ENCODE peak calls at places on chromosomes 6 and 20, in ten cellular contexts. One of them, this sample, is unnamed.

GRCh38 chr20:58751956-58752355 is 59.4 kb downstream of the NPEPL1 start:
- DNase-seq in hepatocyte: no peak
- DNase-seq in GM10248: no peak
- DNase-seq in vagina: no peak
- DNase-seq in HCT116: no peak
- DNase-seq in H9: no peak
- DNase-seq in GM23338: no peak
- DNase-seq in A673: no peak
- DNase-seq in left ventricle myocardium inferior: no peak
- DNase-seq in psoas muscle: no peak
- DNase-seq in this sample: no peak

GRCh38 chr6:152863618-152864326 is 113.2 kb downstream of the VIP start:
- DNase-seq in hepatocyte: peak
- DNase-seq in GM10248: peak
- DNase-seq in vagina: no peak
- DNase-seq in HCT116: peak
- DNase-seq in H9: peak
- DNase-seq in GM23338: peak
- DNase-seq in A673: peak
- DNase-seq in left ventricle myocardium inferior: peak
- DNase-seq in psoas muscle: no peak
- DNase-seq in this sample: peak

GRCh38 chr20:49100934-49101333 is 54.8 kb downstream of the CSE1L start:
- DNase-seq in hepatocyte: no peak
- DNase-seq in GM10248: no peak
- DNase-seq in vagina: no peak
- DNase-seq in HCT116: no peak
- DNase-seq in H9: no peak
- DNase-seq in GM23338: no peak
- DNase-seq in A673: no peak
- DNase-seq in left ventricle myocardium inferior: no peak
- DNase-seq in psoas muscle: no peak
- DNase-seq in this sample: no peak

GRCh38 chr20:41058007-41058673 is 29.5 kb downstream of the TOP1 start:
- DNase-seq in hepatocyte: peak
- DNase-seq in GM10248: no peak
- DNase-seq in vagina: no peak
- DNase-seq in HCT116: peak
- DNase-seq in H9: no peak
- DNase-seq in GM23338: no peak
- DNase-seq in A673: peak
- DNase-seq in left ventricle myocardium inferior: no peak
- DNase-seq in psoas muscle: no peak
- DNase-seq in this sample: no peak

GRCh38 chr20:44073011-44073674 is 113.8 kb downstream of the JPH2 start:
- DNase-seq in hepatocyte: no peak
- DNase-seq in GM10248: no peak
- DNase-seq in vagina: peak
- DNase-seq in HCT116: no peak
- DNase-seq in H9: no peak
- DNase-seq in GM23338: no peak
- DNase-seq in A673: no peak
- DNase-seq in left ventricle myocardium inferior: no peak
- DNase-seq in psoas muscle: peak
- DNase-seq in this sample: no peak

GRCh38 chr20:18056174-18057105 is 1.3 kb downstream of the OVOL2 start:
- DNase-seq in hepatocyte: peak
- DNase-seq in GM10248: peak
- DNase-seq in vagina: no peak
- DNase-seq in HCT116: no peak
- DNase-seq in H9: peak
- DNase-seq in GM23338: peak
- DNase-seq in A673: peak
- DNase-seq in left ventricle myocardium inferior: no peak
- DNase-seq in psoas muscle: no peak
- DNase-seq in this sample: peak

GRCh38 chr6:137949686-137950390 is 82.8 kb downstream of the TNFAIP3 start:
- DNase-seq in hepatocyte: no peak
- DNase-seq in GM10248: no peak
- DNase-seq in vagina: no peak
- DNase-seq in HCT116: no peak
- DNase-seq in H9: no peak
- DNase-seq in GM23338: no peak
- DNase-seq in A673: no peak
- DNase-seq in left ventricle myocardium inferior: no peak
- DNase-seq in psoas muscle: no peak
- DNase-seq in this sample: no peak

GRCh38 chr6:3400162-3400561 is 56.7 kb downstream of the SLC22A23 start:
- DNase-seq in hepatocyte: no peak
- DNase-seq in GM10248: no peak
- DNase-seq in vagina: no peak
- DNase-seq in HCT116: no peak
- DNase-seq in H9: no peak
- DNase-seq in GM23338: no peak
- DNase-seq in A673: no peak
- DNase-seq in left ventricle myocardium inferior: no peak
- DNase-seq in psoas muscle: no peak
- DNase-seq in this sample: no peak

GRCh38 chr6:126182650-126183311 is 157.1 kb upstream of the CENPW start:
- DNase-seq in hepatocyte: no peak
- DNase-seq in GM10248: no peak
- DNase-seq in vagina: no peak
- DNase-seq in HCT116: peak
- DNase-seq in H9: no peak
- DNase-seq in GM23338: peak
- DNase-seq in A673: no peak
- DNase-seq in left ventricle myocardium inferior: no peak
- DNase-seq in psoas muscle: no peak
- DNase-seq in this sample: no peak

GRCh38 chr6:154319231-154319858 is 37.3 kb downstream of the IPCEF1 start:
- DNase-seq in hepatocyte: peak
- DNase-seq in GM10248: no peak
- DNase-seq in vagina: no peak
- DNase-seq in HCT116: no peak
- DNase-seq in H9: no peak
- DNase-seq in GM23338: no peak
- DNase-seq in A673: peak
- DNase-seq in left ventricle myocardium inferior: no peak
- DNase-seq in psoas muscle: no peak
- DNase-seq in this sample: no peak

GRCh38 chr20:33419140-33419974 is 18.0 kb upstream of the CDK5RAP1 start:
- DNase-seq in hepatocyte: peak
- DNase-seq in GM10248: no peak
- DNase-seq in vagina: no peak
- DNase-seq in HCT116: no peak
- DNase-seq in H9: no peak
- DNase-seq in GM23338: no peak
- DNase-seq in A673: no peak
- DNase-seq in left ventricle myocardium inferior: peak
- DNase-seq in psoas muscle: peak
- DNase-seq in this sample: no peak

GRCh38 chr6:33934726-33935270 is 131.0 kb upstream of the MLN start:
- DNase-seq in hepatocyte: no peak
- DNase-seq in GM10248: no peak
- DNase-seq in vagina: no peak
- DNase-seq in HCT116: no peak
- DNase-seq in H9: no peak
- DNase-seq in GM23338: no peak
- DNase-seq in A673: no peak
- DNase-seq in left ventricle myocardium inferior: no peak
- DNase-seq in psoas muscle: no peak
- DNase-seq in this sample: no peak

GRCh38 chr20:20797521-20798310 is 85.3 kb upstream of the RALGAPA2 start:
- DNase-seq in hepatocyte: no peak
- DNase-seq in GM10248: no peak
- DNase-seq in vagina: no peak
- DNase-seq in HCT116: no peak
- DNase-seq in H9: no peak
- DNase-seq in GM23338: no peak
- DNase-seq in A673: no peak
- DNase-seq in left ventricle myocardium inferior: no peak
- DNase-seq in psoas muscle: no peak
- DNase-seq in this sample: no peak

DNA sequence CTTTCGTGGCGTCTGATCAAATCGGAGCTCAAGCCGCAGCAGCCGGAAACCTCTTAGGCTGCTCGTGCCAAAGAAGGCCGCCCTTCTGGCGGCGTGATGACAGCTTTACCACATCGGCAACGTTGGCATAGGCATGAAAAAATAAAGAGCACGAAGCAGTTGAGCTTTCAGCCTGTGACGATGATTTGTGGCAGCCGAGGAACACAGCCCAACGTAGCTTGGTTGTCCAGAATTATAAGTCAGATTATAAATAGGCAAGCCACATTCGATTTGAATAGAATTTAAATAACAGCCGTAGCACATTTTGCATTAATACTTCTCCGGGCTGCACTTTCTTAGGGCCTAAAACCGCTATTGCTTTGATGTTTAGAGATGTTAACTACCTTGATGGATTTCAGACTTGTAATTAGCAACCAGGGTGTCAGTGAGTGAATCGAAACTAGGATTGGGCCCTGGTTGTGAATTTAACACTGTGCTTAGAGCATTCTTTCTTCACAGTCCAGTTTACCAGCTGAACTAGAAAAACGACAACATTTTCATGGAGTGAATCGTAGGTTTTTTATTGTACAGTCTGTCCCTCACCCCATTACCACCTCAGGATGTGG is 862 bp upstream of the BCLAF1 start:
- DNase-seq in hepatocyte: peak
- DNase-seq in GM10248: peak
- DNase-seq in vagina: no peak
- DNase-seq in HCT116: peak
- DNase-seq in H9: peak
- DNase-seq in GM23338: peak
- DNase-seq in A673: peak
- DNase-seq in left ventricle myocardium inferior: peak
- DNase-seq in psoas muscle: peak
- DNase-seq in this sample: peak
- TF ChIP-seq CTCF in hepatocyte: no peak
- TF ChIP-seq CTCF in GM10248: no peak
- TF ChIP-seq CTCF in vagina: no peak
- TF ChIP-seq CTCF in HCT116: no peak
- TF ChIP-seq CTCF in H9: no peak
- TF ChIP-seq CTCF in GM23338: no peak
- TF ChIP-seq CTCF in A673: no peak
- TF ChIP-seq CTCF in left ventricle myocardium inferior: no peak
- TF ChIP-seq CTCF in psoas muscle: no peak
- TF ChIP-seq CTCF in this sample: no peak

GRCh38 chr6:11013671-11014070 is 30.4 kb downstream of the ELOVL2 start:
- DNase-seq in hepatocyte: no peak
- DNase-seq in GM10248: no peak
- DNase-seq in vagina: no peak
- DNase-seq in HCT116: no peak
- DNase-seq in H9: no peak
- DNase-seq in GM23338: peak
- DNase-seq in A673: no peak
- DNase-seq in left ventricle myocardium inferior: no peak
- DNase-seq in psoas muscle: no peak
- DNase-seq in this sample: no peak
- TF ChIP-seq CTCF in hepatocyte: no peak
- TF ChIP-seq CTCF in GM10248: no peak
- TF ChIP-seq CTCF in vagina: no peak
- TF ChIP-seq CTCF in HCT116: no peak
- TF ChIP-seq CTCF in H9: peak
- TF ChIP-seq CTCF in GM23338: peak
- TF ChIP-seq CTCF in A673: no peak
- TF ChIP-seq CTCF in left ventricle myocardium inferior: no peak
- TF ChIP-seq CTCF in psoas muscle: no peak
- TF ChIP-seq CTCF in this sample: no peak

GRCh38 chr6:155497273-155497672 is 41.6 kb upstream of the NOX3 start:
- DNase-seq in hepatocyte: no peak
- DNase-seq in GM10248: no peak
- DNase-seq in vagina: no peak
- DNase-seq in HCT116: no peak
- DNase-seq in H9: no peak
- DNase-seq in GM23338: no peak
- DNase-seq in A673: no peak
- DNase-seq in left ventricle myocardium inferior: no peak
- DNase-seq in psoas muscle: no peak
- DNase-seq in this sample: no peak

GRCh38 chr6:155492061-155492735 is 36.6 kb upstream of the NOX3 start:
- DNase-seq in hepatocyte: no peak
- DNase-seq in GM10248: no peak
- DNase-seq in vagina: no peak
- DNase-seq in HCT116: no peak
- DNase-seq in H9: no peak
- DNase-seq in GM23338: no peak
- DNase-seq in A673: no peak
- DNase-seq in left ventricle myocardium inferior: no peak
- DNase-seq in psoas muscle: no peak
- DNase-seq in this sample: no peak

GRCh38 chr6:155493026-155493693 is 37.5 kb upstream of the NOX3 start:
- DNase-seq in hepatocyte: no peak
- DNase-seq in GM10248: no peak
- DNase-seq in vagina: no peak
- DNase-seq in HCT116: no peak
- DNase-seq in H9: no peak
- DNase-seq in GM23338: no peak
- DNase-seq in A673: no peak
- DNase-seq in left ventricle myocardium inferior: no peak
- DNase-seq in psoas muscle: no peak
- DNase-seq in this sample: no peak

GRCh38 chr6:155493694-155494143 is 38.1 kb upstream of the NOX3 start:
- DNase-seq in hepatocyte: peak
- DNase-seq in GM10248: peak
- DNase-seq in vagina: no peak
- DNase-seq in HCT116: peak
- DNase-seq in H9: no peak
- DNase-seq in GM23338: peak
- DNase-seq in A673: peak
- DNase-seq in left ventricle myocardium inferior: no peak
- DNase-seq in psoas muscle: no peak
- DNase-seq in this sample: peak

GRCh38 chr6:155495011-155495768 is 39.6 kb upstream of the NOX3 start:
- DNase-seq in hepatocyte: peak
- DNase-seq in GM10248: no peak
- DNase-seq in vagina: no peak
- DNase-seq in HCT116: no peak
- DNase-seq in H9: peak
- DNase-seq in GM23338: peak
- DNase-seq in A673: peak
- DNase-seq in left ventricle myocardium inferior: peak
- DNase-seq in psoas muscle: peak
- DNase-seq in this sample: no peak
- TF ChIP-seq CTCF in hepatocyte: peak
- TF ChIP-seq CTCF in GM10248: no peak
- TF ChIP-seq CTCF in vagina: no peak
- TF ChIP-seq CTCF in HCT116: peak
- TF ChIP-seq CTCF in H9: peak
- TF ChIP-seq CTCF in GM23338: peak
- TF ChIP-seq CTCF in A673: peak
- TF ChIP-seq CTCF in left ventricle myocardium inferior: peak
- TF ChIP-seq CTCF in psoas muscle: peak
- TF ChIP-seq CTCF in this sample: peak

DNA sequence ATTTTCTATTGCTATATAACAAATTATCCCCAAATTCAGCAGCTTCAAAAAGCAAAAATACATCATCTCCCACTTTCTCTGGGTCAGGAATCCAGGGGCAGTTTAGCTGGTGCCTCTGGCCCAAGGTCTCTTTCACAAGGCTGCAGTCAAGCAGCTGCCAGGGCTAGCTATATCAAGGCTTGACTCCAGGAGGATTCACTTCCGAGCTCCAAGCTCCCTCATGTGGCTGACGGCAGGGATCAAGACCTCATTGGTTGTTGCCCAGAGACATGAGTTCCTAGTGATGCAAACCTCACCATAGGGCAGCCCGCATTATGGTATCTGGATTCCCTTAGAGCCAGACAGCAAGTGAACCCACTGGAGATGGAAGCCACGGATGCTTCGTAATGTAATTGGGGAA is 1.3 kb upstream of the VNN1 start:
- DNase-seq in hepatocyte: peak
- DNase-seq in GM10248: no peak
- DNase-seq in vagina: no peak
- DNase-seq in HCT116: peak
- DNase-seq in H9: peak
- DNase-seq in GM23338: peak
- DNase-seq in A673: peak
- DNase-seq in left ventricle myocardium inferior: no peak
- DNase-seq in psoas muscle: no peak
- DNase-seq in this sample: no peak
- TF ChIP-seq CTCF in hepatocyte: peak
- TF ChIP-seq CTCF in GM10248: no peak
- TF ChIP-seq CTCF in vagina: no peak
- TF ChIP-seq CTCF in HCT116: peak
- TF ChIP-seq CTCF in H9: peak
- TF ChIP-seq CTCF in GM23338: peak
- TF ChIP-seq CTCF in A673: peak
- TF ChIP-seq CTCF in left ventricle myocardium inferior: peak
- TF ChIP-seq CTCF in psoas muscle: peak
- TF ChIP-seq CTCF in this sample: no peak